ENCODE peak calls at places on chromosomes 12 and 14, in eight cellular contexts. B is NCI-H1092 treated with DMSO at 0.1 percent for 48 hours; S is ovary; A is OCI-LY7; F is stimulated activated CD8-positive, alpha-beta memory T cell treated with anti-CD3 and anti-CD28 coated beads, Interleukin-4, amount 100 ng/mL, for 48 hours; H is HEK293T; D is germinal center; U is activated B cell treated with CpG ODN at 0.5 μM for 24 hours. Y is an unnamed sample.

GRCh38 chr12:63354919-63355318 is 203.9 kb upstream of the AVPR1A start:
- DNase-seq in S (no peak), B (no peak), A (no peak), F (no peak), U (no peak), H (no peak), D (no peak), Y (no peak)

GRCh38 chr12:14313379-14313778 is 52.1 kb upstream of the ATF7IP start:
- DNase-seq in S (no peak), A (no peak), B (no peak), F (no peak), U (no peak), H (no peak), D (no peak), Y (no peak)

GRCh38 chr12:89461649-89462612 is 62.7 kb downstream of the GALNT4 start:
- DNase-seq in A (peak), H (peak), B (peak), D (peak), S (no peak), F (no peak), U (no peak), Y (peak)

GRCh38 chr12:19482551-19483109 is 43.3 kb downstream of the AEBP2 start:
- DNase-seq in A (no peak), H (peak), F (peak), B (no peak), S (no peak), D (no peak), U (no peak), Y (peak)

GRCh38 chr12:27703720-27704452 is 6.7 kb upstream of the MRPS35 start:
- DNase-seq in S (peak), H (peak), D (peak), U (no peak), B (peak), F (peak), A (peak), Y (peak)

GRCh38 chr14:59570122-59570521 is 6.5 kb downstream of the CCDC175 start:
- DNase-seq in D (no peak), B (peak), H (no peak), U (no peak), F (no peak), S (no peak), A (no peak), Y (no peak)

GRCh38 chr12:3085341-3086125 is 8.4 kb downstream of the TSPAN9 start:
- DNase-seq in B (no peak), S (no peak), H (no peak), F (no peak), A (no peak), D (no peak), U (no peak), Y (no peak)

GRCh38 chr12:56629459-56630179 is 507 bp downstream of the BAZ2A start:
- DNase-seq in D (peak), U (peak), F (peak), S (peak), A (peak), H (no peak), B (no peak), Y (peak)

GRCh38 chr14:51328089-51328941 is 88.3 kb downstream of the TMX1 start:
- DNase-seq in A (no peak), H (no peak), F (peak), S (no peak), B (peak), D (no peak), U (no peak), Y (no peak)

GRCh38 chr12:46361667-46362034 is 10.9 kb downstream of the SLC38A2 start:
- DNase-seq in S (no peak), D (no peak), H (no peak), B (no peak), A (no peak), U (no peak), F (no peak), Y (no peak)

GRCh38 chr14:51912112-51912786 is 51.8 kb downstream of the GNG2 start:
- DNase-seq in U (no peak), A (no peak), D (no peak), F (no peak), H (no peak), B (no peak), S (no peak), Y (no peak)

GRCh38 chr12:69570545-69571399 is 14.5 kb upstream of the CCT2 start:
- DNase-seq in B (peak), D (peak), H (peak), S (peak), F (peak), U (no peak), A (peak), Y (peak)

GRCh38 chr14:86402547-86402946 is 872.6 kb downstream of the FLRT2 start:
- DNase-seq in F (no peak), U (no peak), A (no peak), B (no peak), S (no peak), D (no peak), H (no peak), Y (no peak)

GRCh38 chr14:67599698-67600561 is at the start of gene PIGH:
- DNase-seq in B (peak), F (peak), A (peak), S (peak), H (peak), D (peak), U (peak), Y (peak)

GRCh38 chr12:132327351-132328171 is 1.8 kb downstream of the GALNT9 start:
- DNase-seq in F (peak), H (no peak), U (no peak), B (no peak), A (no peak), D (no peak), S (peak), Y (no peak)

GRCh38 chr12:82688035-82688501 is 1.4 kb downstream of the TMTC2 start:
- DNase-seq in D (no peak), B (no peak), S (no peak), F (no peak), U (no peak), A (peak), H (no peak), Y (no peak)

GRCh38 chr14:63045612-63046320 is 508 bp upstream of the KCNH5 start:
- DNase-seq in D (no peak), H (peak), S (no peak), A (no peak), U (no peak), B (peak), F (no peak), Y (no peak)

GRCh38 chr12:84079621-84080020 is 833.0 kb downstream of the SLC6A15 start:
- DNase-seq in U (no peak), A (no peak), S (no peak), D (no peak), B (no peak), H (no peak), F (no peak), Y (no peak)

GRCh38 chr14:100330007-100330344 is 6.8 kb downstream of the SLC25A47 start:
- DNase-seq in H (no peak), S (no peak), B (no peak), F (no peak), A (no peak), U (no peak), D (no peak), Y (no peak)

GRCh38 chr12:87667378-87667777 is 361.8 kb downstream of the C12orf50 start:
- DNase-seq in D (no peak), U (no peak), A (peak), F (no peak), S (no peak), B (no peak), H (no peak), Y (no peak)

GRCh38 chr14:44531648-44532047 is 24.6 kb upstream of the FSCB start:
- DNase-seq in F (no peak), A (no peak), H (no peak), S (no peak), U (no peak), D (no peak), B (no peak), Y (no peak)

GRCh38 chr12:131379758-131380157 is 331.1 kb upstream of the SFSWAP start:
- DNase-seq in S (no peak), U (no peak), F (no peak), H (no peak), D (no peak), B (peak), A (no peak), Y (no peak)

GRCh38 chr12:119681139-119681538 is 13.2 kb downstream of the PRKAB1 start:
- DNase-seq in A (no peak), U (no peak), S (no peak), H (no peak), F (no peak), D (no peak), B (no peak), Y (no peak)

GRCh38 chr12:30908389-30909087 is 18.0 kb upstream of the TSPAN11 start:
- DNase-seq in B (peak), H (no peak), A (no peak), U (no peak), D (no peak), S (no peak), F (no peak), Y (no peak)

GRCh38 chr14:71236430-71236829 is 329.2 kb downstream of the PCNX1 start:
- DNase-seq in D (no peak), S (no peak), F (no peak), H (no peak), A (no peak), U (no peak), B (no peak), Y (no peak)

GRCh38 chr14:64296561-64296960 is 2.4 kb upstream of the ESR2 start:
- DNase-seq in U (no peak), B (no peak), S (no peak), D (no peak), F (no peak), A (no peak), H (no peak), Y (no peak)

GRCh38 chr12:6612247-6612646 is 5.1 kb upstream of the CHD4 start:
- DNase-seq in F (no peak), H (no peak), D (no peak), B (no peak), A (peak), S (no peak), U (no peak), Y (no peak)

GRCh38 chr12:129193263-129193871 is 340.1 kb downstream of the GLT1D1 start:
- DNase-seq in U (no peak), A (peak), B (no peak), S (no peak), D (peak), F (peak), H (no peak), Y (peak)

GRCh38 chr14:39145266-39145966 is 24.7 kb downstream of the TRAPPC6B start:
- DNase-seq in D (no peak), U (no peak), A (no peak), F (no peak), B (no peak), S (no peak), H (no peak), Y (peak)

GRCh38 chr14:22962061-22962676 is 5.3 kb upstream of the HAUS4 start:
- DNase-seq in A (no peak), F (no peak), H (no peak), D (no peak), U (no peak), S (no peak), B (no peak), Y (no peak)

GRCh38 chr12:71870409-71870808 is 30.9 kb downstream of the TBC1D15 start:
- DNase-seq in H (no peak), S (no peak), A (peak), B (no peak), F (no peak), D (no peak), U (no peak), Y (peak)

GRCh38 chr12:116455540-116456306 is 103.5 kb upstream of the MAP1LC3B2 start:
- DNase-seq in H (peak), F (no peak), D (no peak), U (no peak), B (no peak), A (no peak), S (peak), Y (peak)

GRCh38 chr12:52268212-52268611 is 6.2 kb upstream of the KRT86 start:
- DNase-seq in A (no peak), B (no peak), S (no peak), F (no peak), U (no peak), D (no peak), H (no peak), Y (no peak)

GRCh38 chr14:64112859-64113258 is 181.3 kb downstream of the ESR2 start:
- DNase-seq in D (no peak), B (no peak), U (no peak), A (no peak), F (no peak), H (no peak), S (no peak), Y (no peak)

GRCh38 chr12:25107920-25108319 is 87.0 kb downstream of the DNAI7 start:
- DNase-seq in B (no peak), S (no peak), H (no peak), F (no peak), D (no peak), U (peak), A (no peak), Y (no peak)

GRCh38 chr14:61217516-61217915 is 63.6 kb downstream of the TMEM30B start:
- DNase-seq in B (no peak), H (no peak), A (no peak), F (no peak), U (no peak), D (no peak), S (peak), Y (no peak)

GRCh38 chr14:90675399-90675798 is 140.8 kb downstream of the TTC7B start:
- DNase-seq in H (no peak), A (no peak), S (no peak), D (no peak), U (no peak), F (no peak), B (no peak), Y (no peak)

Y was measured in erythroblast.